ENCODE peak calls at places on chromosomes 2 and 18, in six cellular contexts. R is lung, C is suprapubic skin, X is pancreas, H is neuronal stem cell, T is bronchial epithelial cell. P is an unnamed sample.

GRCh38 chr2:39504790-39505335 is 67.8 kb upstream of the MAP4K3 start:
- DNase-seq in X (no peak), H (no peak), R (no peak), T (peak; percentile 93), C (no peak), P (peak; percentile 85)

GRCh38 chr18:79804130-79804772 is 6.5 kb downstream of the KCNG2 start:
- DNase-seq in X (no peak), R (no peak), H (no peak), T (no peak), C (no peak), P (no peak)

GRCh38 chr2:119996148-119996547 is 16.7 kb upstream of the EPB41L5 start:
- DNase-seq in H (no peak), C (no peak), R (no peak), T (no peak), X (no peak), P (no peak)

GRCh38 chr18:919078-919477 is 14.4 kb downstream of the ADCYAP1 start:
- DNase-seq in T (no peak), C (no peak), H (no peak), X (no peak), R (no peak), P (no peak)

GRCh38 chr18:72674710-72675109 is 130.6 kb upstream of the CBLN2 start:
- DNase-seq in X (no peak), T (no peak), H (no peak), R (no peak), C (no peak), P (no peak)

GRCh38 chr2:172082105-172082943 is 3.0 kb upstream of the DLX1 start:
- DNase-seq in C (no peak), T (no peak), H (peak; percentile 38), X (no peak), R (no peak), P (no peak)

GRCh38 chr18:12652861-12653401 is 5.0 kb downstream of the SPIRE1 start:
- DNase-seq in H (no peak), R (no peak), C (no peak), X (no peak), T (no peak), P (peak; percentile 20)

GRCh38 chr2:134988994-134989605 is 58.1 kb downstream of the MAP3K19 start:
- DNase-seq in C (no peak), H (no peak), R (no peak), X (no peak), T (peak; percentile 28), P (peak; percentile 49)

GRCh38 chr2:113739849-113740248 is 16.6 kb downstream of the SLC35F5 start:
- DNase-seq in R (no peak), C (no peak), X (no peak), T (peak; percentile 66), H (no peak), P (peak; percentile 45)

GRCh38 chr2:45275235-45275805 is 266.1 kb upstream of the SIX2 start:
- DNase-seq in C (no peak), R (no peak), T (peak; percentile 59), X (no peak), H (no peak), P (peak; percentile 55)

GRCh38 chr2:132627542-132627941 is 42.5 kb downstream of the LYPD1 start:
- DNase-seq in H (no peak), R (no peak), C (no peak), X (no peak), T (no peak), P (no peak)

GRCh38 chr2:234952270-234953115 is 676 bp downstream of the SH3BP4 start:
- DNase-seq in X (peak; percentile 61), C (no peak), T (no peak), H (no peak), R (no peak), P (no peak)

GRCh38 chr18:46096651-46097300 is 1.3 kb downstream of the ATP5F1A start:
- DNase-seq in R (no peak), H (no peak), C (no peak), T (no peak), X (no peak), P (no peak)

GRCh38 chr18:6566338-6566911 is 151.7 kb upstream of the L3MBTL4 start:
- DNase-seq in H (no peak), C (no peak), X (no peak), T (peak; percentile 21), R (no peak), P (no peak)

GRCh38 chr2:28395334-28396061 is 2.8 kb downstream of the FOSL2 start:
- DNase-seq in H (no peak), X (no peak), R (peak; percentile 74), T (peak; percentile 68), C (peak; percentile 90), P (peak; percentile 75)

GRCh38 chr18:23332356-23332755 is 120.7 kb upstream of the RIOK3 start:
- DNase-seq in H (no peak), C (no peak), T (no peak), R (no peak), X (no peak), P (no peak)

GRCh38 chr2:214731008-214731407 is 78.5 kb downstream of the BARD1 start:
- DNase-seq in C (no peak), R (no peak), X (no peak), H (no peak), T (peak; percentile 4), P (no peak)

GRCh38 chr2:118854507-118855300 is 7.3 kb upstream of the EN1 start:
- DNase-seq in T (no peak), R (no peak), X (no peak), C (no peak), H (peak; percentile 18), P (no peak)

GRCh38 chr2:2134037-2134436 is 197.0 kb downstream of the MYT1L start:
- DNase-seq in C (no peak), R (no peak), H (no peak), T (no peak), X (no peak), P (no peak)

GRCh38 chr2:15334650-15335326 is 226.3 kb downstream of the NBAS start:
- DNase-seq in H (no peak), C (no peak), R (no peak), T (peak; percentile 94), X (no peak), P (peak; percentile 91)

GRCh38 chr2:163312723-163313122 is 423.1 kb downstream of the FIGN start:
- DNase-seq in H (no peak), C (no peak), R (no peak), T (no peak), X (no peak), P (no peak)

DNA sequence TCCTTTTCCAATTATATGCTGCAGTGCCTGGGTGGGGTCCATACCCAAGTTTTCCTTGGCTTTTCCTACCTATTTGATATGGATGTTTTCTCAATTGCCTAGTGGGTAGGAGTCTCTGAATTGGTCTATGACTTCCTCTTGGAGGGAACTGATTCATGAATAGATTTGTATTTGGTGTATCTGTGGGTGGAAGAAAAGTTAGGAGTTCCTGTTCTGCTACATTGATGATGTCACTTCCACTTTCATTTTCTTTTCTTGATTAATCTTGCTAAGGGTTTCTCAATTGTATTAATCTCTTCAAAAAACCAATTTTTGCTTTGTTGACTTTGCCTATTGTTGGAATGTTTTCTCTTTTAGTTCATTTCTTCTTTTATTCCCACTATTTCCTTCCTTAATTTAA is 37.4 kb upstream of the SLC9A2 start:
- DNase-seq in H (no peak), X (no peak), R (no peak), T (peak; percentile 40), C (no peak), P (peak; percentile 33)
- H3K4me3 ChIP-seq in H (no peak overlapping the region), X (no peak overlapping the region), R (no peak overlapping the region), T (no peak overlapping the region), C (no peak overlapping the region), P (no peak overlapping the region)

GRCh38 chr2:33672389-33672788 is 73.3 kb upstream of the FAM98A start:
- DNase-seq in H (no peak), T (no peak), R (no peak), X (no peak), C (no peak), P (no peak)
- H3K4me3 ChIP-seq in H (no peak overlapping the region), T (no peak overlapping the region), R (no peak overlapping the region), X (no peak overlapping the region), C (no peak overlapping the region), P (no peak overlapping the region)

DNA sequence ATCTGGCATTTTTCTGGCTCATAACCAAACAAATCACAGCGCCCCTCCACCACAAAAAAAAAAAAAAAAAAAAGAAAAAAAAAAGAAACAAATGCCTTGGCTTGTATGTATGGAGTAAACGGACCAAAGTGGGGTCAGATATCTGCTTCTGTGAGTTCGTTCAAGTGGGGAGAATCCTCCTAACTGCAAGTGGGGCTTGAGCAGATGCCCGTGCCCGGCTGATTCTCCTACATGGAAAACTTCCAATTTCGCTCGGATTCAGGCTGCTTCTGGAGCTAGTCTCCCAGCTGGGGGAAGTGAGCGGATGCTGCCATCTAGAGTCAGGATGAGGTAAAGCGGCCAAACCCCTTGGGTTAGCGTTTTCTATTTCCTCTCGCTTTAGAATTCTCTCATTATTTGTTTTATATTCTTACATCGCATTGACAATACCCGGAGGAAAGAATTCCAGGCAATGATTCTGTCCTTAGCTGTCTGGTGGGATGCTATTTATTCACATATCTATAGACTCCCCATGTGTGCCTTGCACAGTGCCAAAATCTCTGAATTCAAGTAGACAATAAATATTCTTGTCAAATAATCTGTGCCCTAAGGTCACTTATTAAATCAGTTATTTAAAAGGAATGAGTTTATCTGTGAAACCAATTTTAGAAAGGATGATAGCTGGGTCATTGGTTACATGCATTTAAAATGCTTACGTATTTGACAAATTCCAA is 95.4 kb downstream of the CD8B2 start:
- DNase-seq in T (peak; percentile 61), C (peak; percentile 76), H (peak; percentile 74), R (peak; percentile 76), X (peak; percentile 72), P (peak; percentile 73)
- H3K4me3 ChIP-seq in T (no peak overlapping the region), C (peak overlapping the region; percentile 37), H (peak overlapping the region; percentile 6), R (no peak overlapping the region), X (peak overlapping the region; percentile 3), P (peak overlapping the region; percentile 15)

DNA sequence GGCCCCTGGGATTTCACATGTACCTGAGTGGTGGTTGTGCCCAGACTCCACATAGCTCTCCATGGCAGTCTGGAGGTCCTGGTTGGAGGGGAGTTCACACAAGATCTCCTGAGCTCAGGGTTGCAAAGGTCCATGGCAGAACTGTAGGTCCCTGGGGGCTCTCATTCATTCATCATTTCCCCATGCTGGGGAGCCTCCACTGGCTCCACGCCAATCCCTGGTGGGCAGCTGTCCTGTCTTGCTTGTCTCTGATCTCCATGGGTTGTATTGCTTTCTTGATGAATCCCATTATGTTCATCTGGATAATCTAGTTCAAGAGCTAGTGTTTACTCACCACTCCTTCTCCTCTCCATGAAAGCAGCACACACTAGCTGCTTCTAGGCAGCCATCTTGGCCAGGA is 42.4 kb downstream of the ZSWIM2 start:
- DNase-seq in C (no peak), R (no peak), H (no peak), X (no peak), T (no peak), P (no peak)
- H3K4me3 ChIP-seq in C (no peak overlapping the region), R (no peak overlapping the region), H (no peak overlapping the region), X (no peak overlapping the region), T (no peak overlapping the region), P (no peak overlapping the region)

GRCh38 chr18:50334546-50335152 is 40.2 kb upstream of the SKA1 start:
- DNase-seq in T (no peak), C (no peak), H (no peak), X (no peak), R (no peak), P (no peak)

GRCh38 chr18:50341443-50341842 is 33.4 kb upstream of the SKA1 start:
- DNase-seq in C (no peak), X (no peak), T (no peak), R (no peak), H (no peak), P (no peak)

GRCh38 chr18:50338122-50338521 is 36.7 kb upstream of the SKA1 start:
- DNase-seq in X (no peak), C (no peak), H (no peak), T (no peak), R (no peak), P (no peak)

GRCh38 chr18:50338676-50339075 is 36.2 kb upstream of the SKA1 start:
- DNase-seq in C (no peak), R (no peak), X (no peak), H (no peak), T (no peak), P (no peak)

GRCh38 chr18:50340078-50340477 is 34.8 kb upstream of the SKA1 start:
- DNase-seq in C (no peak), R (no peak), T (no peak), X (no peak), H (no peak), P (no peak)
- H3K4me3 ChIP-seq in C (no peak overlapping the region), R (no peak overlapping the region), T (no peak overlapping the region), X (no peak overlapping the region), H (no peak overlapping the region), P (no peak overlapping the region)